ENCODE peak calls at places on chromosomes 3 and 15, in five cellular contexts. L is WTC11, K is HCT116, I is A549, C is endothelial cell of umbilical vein. E is an unnamed sample.
A peak's percentile ranks its signal among the peaks of the same experiment; 100 is the strongest.

GRCh38 chr3:25423780-25424179 is 4.3 kb upstream of the RARB start:
- DNase-seq in L (no peak), K (no peak), I (peak; percentile 69), C (no peak), E (no peak)

GRCh38 chr3:124076231-124076630 is 84.3 kb upstream of the ROPN1 start:
- DNase-seq in L (no peak), K (no peak), I (no peak), C (no peak), E (no peak)

GRCh38 chr3:157469571-157470294 is 33.1 kb downstream of the PTX3 start:
- DNase-seq in L (no peak), K (no peak), I (no peak), C (no peak), E (peak; percentile 69)

GRCh38 chr3:134309987-134310700 is 59.5 kb upstream of the RYK start:
- DNase-seq in L (no peak), K (no peak), I (peak; percentile 51), C (no peak), E (peak; percentile 50)

GRCh38 chr3:188683032-188683491 is 488.7 kb upstream of the TPRG1 start:
- DNase-seq in L (no peak), K (no peak), I (no peak), C (no peak), E (no peak)

GRCh38 chr15:31482122-31482922 is 155.7 kb downstream of the KLF13 start:
- DNase-seq in L (no peak), K (no peak), I (no peak), C (no peak), E (no peak)

GRCh38 chr3:114144909-114145688 is 33.8 kb downstream of the DRD3 start:
- DNase-seq in L (no peak), K (no peak), I (peak; percentile 5), C (peak; percentile 48), E (no peak)

GRCh38 chr3:69865920-69866679 is 126.8 kb downstream of the MITF start:
- DNase-seq in L (peak; percentile 10), K (no peak), I (peak; percentile 65), C (no peak), E (no peak)

GRCh38 chr15:29968099-29968892 is 114.5 kb upstream of the GOLGA8J start:
- DNase-seq in L (peak; percentile 54), K (no peak), I (peak; percentile 35), C (no peak), E (no peak)

GRCh38 chr15:62752687-62753517 is 289.6 kb upstream of the TPM1 start:
- DNase-seq in L (no peak), K (no peak), I (no peak), C (no peak), E (no peak)

GRCh38 chr3:123584284-123584987 is 417 bp downstream of the HACD2 start:
- DNase-seq in L (peak; percentile 75), K (no peak), I (no peak), C (no peak), E (peak; percentile 24)

GRCh38 chr3:154059798-154060197 is 61.4 kb upstream of the ARHGEF26 start:
- DNase-seq in L (no peak), K (no peak), I (no peak), C (no peak), E (no peak)

GRCh38 chr3:142595581-142595950 is 627 bp upstream of the PLS1 start:
- DNase-seq in L (no peak), K (peak; percentile 43), I (peak; percentile 58), C (peak; percentile 63), E (no peak)
- TF ChIP-seq MAX in L (no peak), K (peak; percentile 53), I (peak; percentile 31), C (no peak), E (no peak)

GRCh38 chr3:174862101-174862500 is 3.0 kb downstream of the NAALADL2 start:
- DNase-seq in L (peak; percentile 57), K (peak; percentile 51), I (peak; percentile 32), C (peak; percentile 13), E (peak; percentile 1)
- TF ChIP-seq CTCF in L (no peak), K (peak; percentile 61), I (peak; percentile 18), C (no peak), E (no peak)

GRCh38 chr15:75230016-75230343 is 28.2 kb upstream of the GOLGA6C start:
- DNase-seq in L (no peak), K (no peak), I (no peak), C (no peak), E (no peak)

GRCh38 chr15:75227663-75228280 is 26.1 kb downstream of the C15orf39 start:
- DNase-seq in L (no peak), K (no peak), I (no peak), C (no peak), E (no peak)

GRCh38 chr15:75229191-75230015 is 27.7 kb downstream of the C15orf39 start:
- DNase-seq in L (no peak), K (no peak), I (no peak), C (no peak), E (no peak)

GRCh38 chr15:75230524-75231371 is 27.4 kb upstream of the GOLGA6C start:
- DNase-seq in L (no peak), K (no peak), I (no peak), C (no peak), E (peak; percentile 46)

DNA sequence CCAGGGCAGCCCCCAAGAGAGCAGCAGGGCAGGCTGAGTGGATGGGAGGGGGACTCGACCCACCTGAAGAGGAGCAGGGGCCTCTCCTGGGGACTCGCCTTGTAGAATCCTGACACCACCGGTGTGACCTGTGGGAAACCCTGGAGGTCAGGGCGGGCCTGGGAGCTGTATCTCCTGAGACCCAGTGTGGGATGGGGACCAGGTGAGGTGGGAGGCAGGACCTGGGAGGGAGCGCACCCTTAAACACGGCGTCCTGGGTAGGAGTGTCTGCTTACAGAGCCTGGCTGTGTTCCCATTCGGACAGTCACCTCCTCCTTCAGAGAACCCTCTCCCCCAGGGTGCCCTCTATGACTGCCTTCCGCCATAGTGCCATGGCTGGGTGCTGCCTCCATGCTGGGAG is 27.1 kb downstream of the C15orf39 start:
- DNase-seq in L (no peak), K (no peak), I (no peak), C (no peak), E (no peak)
- TF ChIP-seq MAX in L (no peak), K (no peak), I (no peak), C (no peak), E (no peak)

GRCh38 chr3:117127147-117127546 is 417.6 kb downstream of the TUSC7 start:
- DNase-seq in L (no peak), K (no peak), I (no peak), C (no peak), E (no peak)
- TF ChIP-seq CTCF in L (no peak), K (no peak), I (no peak), C (no peak), E (no peak)

DNA sequence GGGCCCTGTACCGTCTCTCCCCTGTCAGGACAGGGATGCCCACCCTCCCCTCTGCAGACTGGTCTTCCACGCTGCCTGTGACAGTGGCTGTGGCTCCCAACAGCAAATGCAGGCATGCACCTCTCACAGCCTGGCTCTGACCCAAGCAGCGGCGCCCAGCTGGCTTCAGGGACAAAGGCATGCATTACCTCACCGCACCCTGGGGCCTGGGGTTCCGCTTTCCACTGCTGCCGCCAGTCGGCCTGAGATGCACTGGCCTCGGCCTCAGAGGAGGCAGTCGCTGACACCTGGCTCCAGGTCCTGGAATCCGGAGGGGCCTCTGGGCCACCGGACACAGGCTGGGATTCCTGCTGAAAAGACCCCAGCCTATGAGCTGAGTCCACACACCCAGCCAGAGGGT is 70.3 kb downstream of the SCN5A start:
- DNase-seq in L (peak; percentile 52), K (no peak), I (no peak), C (no peak), E (no peak)
- TF ChIP-seq MAX in L (no peak), K (no peak), I (no peak), C (no peak), E (no peak)

DNA sequence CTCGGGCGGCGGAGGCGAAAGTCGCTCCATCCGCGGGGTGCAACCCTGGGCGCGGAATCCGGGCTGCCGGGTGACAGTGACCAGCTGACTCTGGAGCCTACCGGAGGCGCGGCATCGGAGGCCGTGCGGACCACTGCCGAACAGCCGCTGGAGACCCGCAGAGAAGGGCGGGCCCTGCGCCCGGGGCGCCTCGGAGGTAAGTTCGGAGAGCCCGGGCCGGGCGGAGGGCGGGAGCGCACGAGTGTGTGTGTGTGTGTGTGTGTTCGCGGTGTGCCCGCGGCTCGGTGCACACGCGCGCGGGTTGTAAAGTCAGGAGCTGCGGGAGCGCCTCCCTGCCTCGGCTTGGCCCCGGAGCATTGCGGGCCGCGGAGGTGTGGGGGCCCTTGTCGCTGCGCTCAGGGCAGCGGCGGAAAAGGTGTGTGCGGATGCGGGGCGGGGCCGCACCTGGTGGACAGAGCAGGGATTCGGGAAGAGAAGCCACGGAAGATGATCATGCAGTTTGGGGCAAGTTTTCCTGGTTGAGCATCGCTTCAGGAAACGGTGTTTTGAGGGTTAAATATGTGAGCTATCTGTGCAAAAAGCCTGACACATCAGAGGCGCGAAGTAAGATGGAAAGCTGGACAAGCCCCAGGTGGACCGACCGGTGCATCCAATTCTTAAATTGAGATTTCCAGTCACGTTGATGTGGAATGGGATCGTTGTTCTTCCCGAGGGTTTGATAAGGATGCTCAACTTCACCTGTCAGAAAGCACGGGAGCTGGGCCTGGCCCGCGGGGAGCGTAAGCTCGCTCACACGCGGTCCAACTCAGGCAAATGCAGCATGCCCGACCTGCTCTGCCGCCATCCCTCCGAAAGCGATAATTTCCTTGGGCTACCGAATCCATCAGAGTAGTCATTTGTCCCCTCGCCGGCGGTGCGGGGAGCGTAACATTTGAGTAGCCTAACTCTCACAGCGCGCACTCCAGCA is 492 bp downstream of the MINAR1 start:
- DNase-seq in L (peak; percentile 66), K (no peak), I (peak; percentile 17), C (no peak), E (no peak)
- TF ChIP-seq CTCF in L (no peak), K (no peak), I (no peak), C (no peak), E (no peak)

DNA sequence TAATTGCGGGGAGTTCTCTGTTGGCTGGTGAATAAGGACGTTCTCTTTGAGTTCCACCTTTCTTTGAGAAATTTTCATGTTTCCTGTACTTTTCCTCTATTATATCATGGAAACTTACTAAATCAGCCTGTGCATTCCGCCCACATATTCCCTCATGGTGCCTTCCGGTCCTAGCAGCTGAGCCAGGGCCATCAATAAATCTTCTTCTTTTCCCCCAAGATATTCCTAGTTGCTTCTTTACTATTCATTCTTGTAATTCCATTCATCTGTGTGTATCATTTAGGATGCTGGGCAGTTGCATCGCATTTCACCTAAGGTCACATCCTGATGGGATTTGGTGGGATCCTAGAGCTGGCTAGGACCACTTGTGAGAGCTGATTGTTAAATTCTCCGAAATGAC is 139.2 kb downstream of the RBMS3 start:
- DNase-seq in L (no peak), K (no peak), I (no peak), C (no peak), E (no peak)
- TF ChIP-seq MAX in L (no peak), K (no peak), I (no peak), C (no peak), E (no peak)